ENCODE peak calls at places on chromosomes 4 and X, in eight cellular contexts. L is foreskin fibroblast, E is SK-N-SH, A is bronchial epithelial cell, G is AG10803, Q is upper lobe of right lung, U is PC-3, M is astrocyte of the cerebellum. I is an unnamed sample.

GRCh38 chrX:137432609-137433008 is 133.3 kb upstream of the ZIC3 start:
- DNase-seq in L (no peak), E (peak), A (peak), G (no peak), Q (no peak), U (peak), M (peak), I (no peak)

GRCh38 chr4:8198206-8198905 is 734 bp upstream of the SH3TC1 start:
- DNase-seq in L (no peak), E (no peak), A (peak), G (no peak), Q (peak), U (no peak), M (no peak), I (no peak)

GRCh38 chr4:12889054-12889453 is 595.1 kb downstream of the RAB28 start:
- DNase-seq in L (no peak), E (no peak), A (peak), G (no peak), Q (no peak), U (no peak), M (no peak), I (no peak)

GRCh38 chr4:16887887-16888286 is 10.6 kb downstream of the LDB2 start:
- DNase-seq in L (no peak), E (no peak), A (no peak), G (no peak), Q (no peak), U (no peak), M (no peak), I (no peak)

GRCh38 chr4:159070742-159071141 is 32.1 kb upstream of the RAPGEF2 start:
- DNase-seq in L (peak), E (no peak), A (peak), G (peak), Q (no peak), U (peak), M (peak), I (peak)

GRCh38 chrX:117808413-117808812 is 308.2 kb downstream of the KLHL13 start:
- DNase-seq in L (no peak), E (no peak), A (no peak), G (no peak), Q (no peak), U (no peak), M (no peak), I (no peak)

GRCh38 chrX:47854474-47854873 is 17.8 kb downstream of the ZNF81 start:
- DNase-seq in L (peak), E (peak), A (no peak), G (peak), Q (no peak), U (peak), M (peak), I (no peak)

GRCh38 chr4:184792950-184793555 is 32.7 kb downstream of the ACSL1 start:
- DNase-seq in L (peak), E (no peak), A (peak), G (peak), Q (no peak), U (peak), M (peak), I (peak)

GRCh38 chrX:45506149-45506768 is 305.6 kb upstream of the DIPK2B start:
- DNase-seq in L (no peak), E (no peak), A (no peak), G (no peak), Q (no peak), U (no peak), M (no peak), I (no peak)

GRCh38 chr4:170014359-170015008 is 11.7 kb downstream of the MFAP3L start:
- DNase-seq in L (no peak), E (peak), A (no peak), G (peak), Q (no peak), U (no peak), M (peak), I (no peak)

GRCh38 chr4:184347251-184348239 is 126.8 kb downstream of the IRF2 start:
- DNase-seq in L (peak), E (no peak), A (peak), G (peak), Q (no peak), U (peak), M (peak), I (no peak)

GRCh38 chr4:5988086-5988845 is 30.0 kb downstream of the C4orf50 start:
- DNase-seq in L (no peak), E (no peak), A (no peak), G (no peak), Q (peak), U (no peak), M (no peak), I (no peak)

GRCh38 chrX:19705196-19705769 is 182.1 kb downstream of the SH3KBP1 start:
- DNase-seq in L (no peak), E (no peak), A (no peak), G (peak), Q (no peak), U (no peak), M (no peak), I (peak)

GRCh38 chr4:83197555-83198235 is 83.2 kb upstream of the PLAC8 start:
- DNase-seq in L (no peak), E (no peak), A (no peak), G (no peak), Q (no peak), U (no peak), M (no peak), I (no peak)

GRCh38 chr4:40934671-40935070 is 184.9 kb downstream of the NSUN7 start:
- DNase-seq in L (no peak), E (no peak), A (no peak), G (no peak), Q (no peak), U (no peak), M (no peak), I (no peak)

GRCh38 chr4:168610911-168611530 is 114.2 kb downstream of the PALLD start:
- DNase-seq in L (no peak), E (no peak), A (no peak), G (no peak), Q (no peak), U (no peak), M (no peak), I (no peak)

GRCh38 chr4:25915359-25915716 is 1.3 kb downstream of the SMIM20 start:
- DNase-seq in L (no peak), E (no peak), A (no peak), G (peak), Q (no peak), U (no peak), M (no peak), I (no peak)

GRCh38 chr4:74308215-74308614 is at the start of gene EPGN:
- DNase-seq in L (peak), E (no peak), A (peak), G (peak), Q (no peak), U (peak), M (no peak), I (no peak)

GRCh38 chr4:81682492-81682891 is 210.8 kb upstream of the RASGEF1B start:
- DNase-seq in L (no peak), E (no peak), A (no peak), G (no peak), Q (no peak), U (no peak), M (no peak), I (no peak)

GRCh38 chr4:52201705-52202104 is 150.6 kb downstream of the SPATA18 start:
- DNase-seq in L (no peak), E (no peak), A (no peak), G (peak), Q (no peak), U (no peak), M (no peak), I (no peak)

GRCh38 chr4:3438847-3439180 is 3.0 kb upstream of the HGFAC start:
- DNase-seq in L (no peak), E (no peak), A (no peak), G (no peak), Q (no peak), U (no peak), M (no peak), I (no peak)

GRCh38 chr4:48792348-48793006 is 12.4 kb upstream of the FRYL start:
- DNase-seq in L (no peak), E (no peak), A (no peak), G (no peak), Q (no peak), U (no peak), M (no peak), I (no peak)

GRCh38 chr4:168867128-168867527 is 142.9 kb downstream of the CBR4 start:
- DNase-seq in L (no peak), E (no peak), A (no peak), G (no peak), Q (no peak), U (no peak), M (no peak), I (no peak)

GRCh38 chrX:153361781-153362397 is 27.9 kb downstream of the ZNF275 start:
- DNase-seq in L (no peak), E (no peak), A (no peak), G (no peak), Q (no peak), U (no peak), M (no peak), I (no peak)

GRCh38 chr4:65665951-65666523 is 4.3 kb downstream of the EPHA5 start:
- DNase-seq in L (no peak), E (no peak), A (peak), G (no peak), Q (no peak), U (peak), M (peak), I (no peak)

GRCh38 chr4:4384837-4385236 is 2.1 kb upstream of the NSG1 start:
- DNase-seq in L (no peak), E (peak), A (peak), G (no peak), Q (no peak), U (peak), M (no peak), I (no peak)

GRCh38 chr4:116702949-116703348 is 382.4 kb downstream of the TRAM1L1 start:
- DNase-seq in L (no peak), E (peak), A (no peak), G (no peak), Q (no peak), U (peak), M (no peak), I (no peak)
- TF ChIP-seq CTCF in L (no peak), E (peak), A (no peak), G (no peak), Q (no peak), U (peak), M (no peak), I (no peak)

DNA sequence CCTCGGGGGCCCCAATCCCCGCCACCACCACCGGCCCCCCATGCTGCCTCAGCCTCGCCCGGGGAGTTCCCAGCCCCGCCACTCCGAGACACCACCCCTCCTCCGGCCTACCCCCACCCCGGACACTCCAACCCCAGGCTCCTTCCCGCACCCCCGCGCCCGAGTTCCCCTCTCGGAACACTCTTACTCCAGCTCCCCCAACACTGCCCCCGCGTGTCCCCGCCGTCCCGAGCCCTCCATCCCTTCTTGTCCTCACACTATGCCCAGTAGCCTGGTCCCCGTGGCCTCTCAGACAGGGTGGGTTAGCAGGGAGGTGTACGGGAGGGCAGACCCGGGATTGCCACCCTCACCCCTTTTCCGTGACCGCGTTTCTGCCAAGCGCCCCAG is 276.1 kb downstream of the BCOR start:
- DNase-seq in L (no peak), E (no peak), A (no peak), G (no peak), Q (no peak), U (no peak), M (no peak), I (no peak)
- H3K4me3 ChIP-seq in L (no peak), E (no peak), A (no peak), G (no peak), Q (peak), U (no peak), M (peak), I (peak)

GRCh38 chrX:12441376-12442128 is 303.3 kb downstream of the FRMPD4 start:
- DNase-seq in L (peak), E (no peak), A (peak), G (peak), Q (no peak), U (peak), M (peak), I (peak)
- TF ChIP-seq CTCF in L (peak), E (no peak), A (no peak), G (peak), Q (no peak), U (peak), M (peak), I (peak)

DNA sequence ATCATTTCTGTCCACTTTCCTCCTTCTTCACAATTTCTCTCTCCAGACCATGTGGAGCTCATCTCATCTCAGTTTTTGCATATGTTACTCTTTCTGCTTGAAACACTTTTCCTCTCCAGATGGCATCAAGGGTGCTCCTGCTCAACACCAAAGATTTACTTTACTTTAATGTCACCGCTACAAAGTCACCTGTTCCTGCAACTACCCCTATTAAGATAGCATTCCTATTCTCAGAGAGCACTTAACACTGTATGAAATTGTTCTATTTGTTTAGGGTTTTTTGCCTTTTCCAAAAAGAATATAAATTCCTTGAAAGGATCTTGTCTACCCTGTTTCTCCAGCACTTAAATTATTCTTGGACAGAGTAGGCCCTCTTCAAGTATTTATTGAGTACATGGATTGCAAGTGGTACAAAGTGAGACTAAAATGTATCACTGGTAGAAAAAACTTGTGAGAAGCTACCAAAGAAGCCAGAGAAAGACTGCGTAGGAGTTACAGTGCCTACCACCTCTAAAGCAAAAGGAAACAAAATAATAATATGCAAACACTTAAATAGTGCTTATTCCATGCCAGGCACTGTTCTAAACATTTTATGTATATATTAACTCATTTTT is 1.1 kb upstream of the EXOSC9 start:
- DNase-seq in L (no peak), E (no peak), A (no peak), G (no peak), Q (no peak), U (no peak), M (no peak), I (no peak)
- H3K4me3 ChIP-seq in L (no peak), E (no peak), A (no peak), G (no peak), Q (no peak), U (no peak), M (no peak), I (no peak)

GRCh38 chrX:69032601-69033000 is 132.7 kb downstream of the PJA1 start:
- DNase-seq in L (no peak), E (no peak), A (peak), G (no peak), Q (no peak), U (peak), M (no peak), I (no peak)

GRCh38 chrX:69028761-69029120 is 136.5 kb downstream of the PJA1 start:
- DNase-seq in L (no peak), E (no peak), A (peak), G (no peak), Q (no peak), U (no peak), M (no peak), I (no peak)

GRCh38 chrX:69029696-69030245 is 135.5 kb downstream of the PJA1 start:
- DNase-seq in L (no peak), E (no peak), A (no peak), G (no peak), Q (no peak), U (no peak), M (no peak), I (no peak)

GRCh38 chrX:69031971-69032391 is 133.3 kb downstream of the PJA1 start:
- DNase-seq in L (no peak), E (no peak), A (peak), G (no peak), Q (no peak), U (peak), M (no peak), I (no peak)

GRCh38 chrX:69031181-69031580 is 134.1 kb downstream of the PJA1 start:
- DNase-seq in L (no peak), E (peak), A (no peak), G (no peak), Q (no peak), U (peak), M (no peak), I (no peak)
- TF ChIP-seq CTCF in L (no peak), E (peak), A (peak), G (no peak), Q (no peak), U (peak), M (peak), I (peak)